ENCODE peak calls at places on chromosomes 13 and 19, in five cellular contexts. U is OCI-M1, Q is NCI-H2029 treated with DMSO at 0.1 percent for 48 hours, G is BE2C, W is astrocyte of the spinal cord. A is an unnamed sample.

GRCh38 chr13:67231481-67231940 is 1.4 kb upstream of the PCDH9 start:
- DNase-seq in W (no peak), G (no peak), U (peak; percentile 66), Q (no peak), A (no peak)

GRCh38 chr19:10936661-10937084 is 8.1 kb downstream of the TIMM29 start:
- DNase-seq in Q (peak; percentile 81), W (peak; percentile 81), G (peak; percentile 80), U (peak; percentile 98), A (peak; percentile 86)

GRCh38 chr19:55358943-55359908 is 3.8 kb downstream of the GARIN5B start:
- DNase-seq in W (no peak), U (no peak), G (peak; percentile 67), Q (peak; percentile 88), A (no peak)

GRCh38 chr19:50893047-50893737 is 18.0 kb downstream of the KLK4 start:
- DNase-seq in U (peak; percentile 39), G (peak; percentile 77), W (no peak), Q (no peak), A (no peak)

GRCh38 chr13:110562696-110563462 is 1.4 kb upstream of the RAB20 start:
- DNase-seq in W (no peak), U (no peak), Q (no peak), G (no peak), A (no peak)

GRCh38 chr13:32116210-32116609 is 84.6 kb downstream of the FRY start:
- DNase-seq in W (no peak), G (no peak), Q (no peak), U (peak; percentile 90), A (no peak)

GRCh38 chr19:20107301-20107700 is 29.5 kb downstream of the ZNF90 start:
- DNase-seq in U (no peak), Q (no peak), W (no peak), G (no peak), A (no peak)

GRCh38 chr19:43229315-43229714 is 23.9 kb upstream of the PSG4 start:
- DNase-seq in G (no peak), U (peak; percentile 49), Q (no peak), W (no peak), A (no peak)

GRCh38 chr13:24683833-24684599 is 3.8 kb downstream of the ATP12A start:
- DNase-seq in U (peak; percentile 66), Q (peak; percentile 6), W (peak; percentile 11), G (peak; percentile 79), A (peak; percentile 28)

GRCh38 chr19:8831373-8831772 is 731 bp downstream of the ZNF558 start:
- DNase-seq in U (no peak), G (no peak), Q (no peak), W (no peak), A (no peak)

GRCh38 chr19:27780367-27781065 is 1432.4 kb downstream of the UQCRFS1 start:
- DNase-seq in Q (no peak), W (no peak), G (no peak), U (peak; percentile 61), A (no peak)

GRCh38 chr19:52197964-52198363 is 8.1 kb downstream of the PPP2R1A start:
- DNase-seq in U (no peak), W (no peak), G (no peak), Q (no peak), A (no peak)

GRCh38 chr19:50493171-50493570 is 16.5 kb upstream of the GARIN5A start:
- DNase-seq in Q (no peak), G (no peak), W (no peak), U (no peak), A (no peak)

GRCh38 chr13:35769812-35770211 is 293.3 kb upstream of the MAB21L1 start:
- DNase-seq in W (no peak), U (peak; percentile 63), Q (no peak), G (no peak), A (no peak)

A was measured in endothelial cell of umbilical vein.